ENCODE peak calls at places on chromosome 22, in eight cellular contexts. E, K, W, S, F, P, C and N are unnamed samples.

GRCh38 chr22:23166841-23167610 is 13.3 kb upstream of the BCR start:
- DNase-seq in W (no peak), P (no peak), C (no peak), E (no peak), F (no peak), S (no peak), K (no peak), N (no peak)

GRCh38 chr22:49452362-49452946 is 375.2 kb downstream of the BRD1 start:
- DNase-seq in C (no peak), E (no peak), W (no peak), P (no peak), K (no peak), F (no peak), S (no peak), N (no peak)

GRCh38 chr22:29388759-29389090 is 355 bp upstream of the AP1B1 start:
- DNase-seq in P (no peak), K (no peak), C (no peak), F (no peak), E (no peak), W (no peak), S (no peak), N (no peak)

GRCh38 chr22:19679476-19680099 is 34.7 kb upstream of the SEPTIN5 start:
- DNase-seq in F (peak), C (peak), P (peak), W (peak), K (no peak), E (no peak), S (peak), N (peak)

GRCh38 chr22:37328017-37328416 is 45.7 kb downstream of the CYTH4 start:
- DNase-seq in C (peak), S (no peak), K (no peak), P (no peak), F (no peak), W (no peak), E (no peak), N (no peak)

GRCh38 chr22:23193420-23193819 is 13.1 kb downstream of the BCR start:
- DNase-seq in W (no peak), E (no peak), K (no peak), C (no peak), S (no peak), P (no peak), F (no peak), N (no peak)

GRCh38 chr22:30308518-30309230 is 18.1 kb downstream of the TBC1D10A start:
- DNase-seq in K (no peak), F (no peak), S (no peak), W (peak), E (no peak), C (no peak), P (no peak), N (no peak)

GRCh38 chr22:32112380-32112779 is 46.7 kb downstream of the C22orf42 start:
- DNase-seq in C (no peak), E (no peak), P (no peak), F (no peak), S (no peak), K (no peak), W (no peak), N (no peak)

GRCh38 chr22:37174964-37175363 is 13.1 kb downstream of the C1QTNF6 start:
- DNase-seq in F (peak), S (peak), K (no peak), W (no peak), P (no peak), C (no peak), E (peak), N (no peak)

GRCh38 chr22:47294222-47294532 is 531.7 kb downstream of the TBC1D22A start:
- DNase-seq in P (no peak), C (peak), W (peak), K (no peak), E (no peak), F (peak), S (no peak), N (no peak)

GRCh38 chr22:50548046-50548912 is 2.6 kb downstream of the KLHDC7B start:
- DNase-seq in F (no peak), K (no peak), S (peak), W (peak), E (no peak), C (peak), P (no peak), N (peak)

GRCh38 chr22:19057999-19058491 is 64.2 kb downstream of the DGCR2 start:
- DNase-seq in E (peak), K (no peak), F (no peak), W (no peak), C (no peak), P (no peak), S (no peak), N (no peak)

GRCh38 chr22:46993626-46994025 is 231.2 kb downstream of the TBC1D22A start:
- DNase-seq in K (no peak), C (no peak), S (no peak), F (no peak), P (no peak), W (no peak), E (no peak), N (no peak)

GRCh38 chr22:43341565-43341964 is 1.6 kb downstream of the SCUBE1 start:
- DNase-seq in F (no peak), C (no peak), W (no peak), E (no peak), S (no peak), K (no peak), P (no peak), N (no peak)

GRCh38 chr22:31616315-31616980 is 45.6 kb downstream of the PISD start:
- DNase-seq in E (no peak), W (no peak), C (no peak), P (no peak), S (no peak), F (no peak), K (no peak), N (peak)

GRCh38 chr22:37486224-37486845 is at the start of gene MFNG:
- DNase-seq in K (peak), S (peak), W (peak), C (peak), P (peak), E (no peak), F (peak), N (peak)

GRCh38 chr22:39241632-39242388 is 3.0 kb downstream of the PDGFB start:
- DNase-seq in E (peak), P (peak), S (no peak), F (no peak), C (no peak), K (no peak), W (no peak), N (no peak)

GRCh38 chr22:20324139-20324516 is 4.3 kb upstream of the DGCR6L start:
- DNase-seq in C (no peak), E (no peak), K (no peak), S (peak), F (no peak), W (no peak), P (no peak), N (no peak)

GRCh38 chr22:48941903-48942625 is 885.6 kb downstream of the BRD1 start:
- DNase-seq in P (no peak), F (peak), W (no peak), E (no peak), K (no peak), S (peak), C (no peak), N (no peak)